ENCODE peak calls at places on chromosomes 3 and 15, in seven cellular contexts. J is IMR-90, E is body of pancreas, A is psoas muscle, U is Panc1, K is heart left ventricle, Q is uterus. V is an unnamed sample.
A peak's percentile ranks its signal among the peaks of the same experiment; 100 is the strongest.

GRCh38 chr15:29103825-29104565 is 165.6 kb downstream of the NSMCE3 start:
- DNase-seq in E (peak; percentile 57), K (peak; percentile 64), A (peak; percentile 76), U (no peak), J (peak; percentile 68), Q (peak; percentile 56), V (no peak)

GRCh38 chr15:71232411-71232810 is 117.1 kb downstream of the THSD4 start:
- DNase-seq in K (no peak), E (no peak), U (no peak), Q (no peak), J (peak; percentile 12), A (no peak), V (no peak)

GRCh38 chr3:156725706-156726105 is 51.3 kb downstream of the TIPARP start:
- DNase-seq in J (no peak), Q (no peak), K (no peak), E (no peak), A (no peak), U (no peak), V (no peak)

GRCh38 chr3:39254806-39255449 is 24.9 kb downstream of the CX3CR1 start:
- DNase-seq in A (no peak), K (no peak), Q (no peak), E (no peak), U (no peak), J (peak; percentile 43), V (no peak)

GRCh38 chr3:196969660-196970546 is 1.3 kb upstream of the PIGZ start:
- DNase-seq in J (peak; percentile 35), A (peak; percentile 85), Q (peak; percentile 61), U (no peak), E (peak; percentile 57), K (peak; percentile 59), V (no peak)

GRCh38 chr3:105523496-105523895 is 156.8 kb downstream of the ALCAM start:
- DNase-seq in A (no peak), Q (no peak), E (no peak), J (peak; percentile 71), U (no peak), K (no peak), V (no peak)

GRCh38 chr3:196903740-196904139 is 36.0 kb downstream of the SENP5 start:
- DNase-seq in J (no peak), U (no peak), Q (no peak), E (no peak), A (no peak), K (no peak), V (no peak)

GRCh38 chr15:42092666-42093445 is 1.5 kb downstream of the PLA2G4D start:
- DNase-seq in U (no peak), A (peak; percentile 79), Q (no peak), E (peak; percentile 15), J (no peak), K (no peak), V (no peak)

GRCh38 chr15:89016549-89017041 is 71.7 kb upstream of the ABHD2 start:
- DNase-seq in Q (no peak), E (no peak), A (no peak), U (no peak), J (peak; percentile 40), K (no peak), V (peak; percentile 78)

GRCh38 chr3:138914870-138915502 is 32.0 kb downstream of the FOXL2 start:
- DNase-seq in K (no peak), Q (no peak), A (no peak), E (no peak), J (peak; percentile 62), U (peak; percentile 51), V (no peak)

GRCh38 chr3:33218446-33219174 is at the start of gene SUSD5:
- DNase-seq in A (peak; percentile 53), K (peak; percentile 15), J (peak; percentile 51), U (no peak), E (no peak), Q (no peak), V (peak; percentile 78)

GRCh38 chr15:88247914-88248313 is 8.6 kb downstream of the NTRK3 start:
- DNase-seq in K (no peak), U (no peak), Q (no peak), E (no peak), A (no peak), J (no peak), V (peak; percentile 89)

GRCh38 chr3:190173426-190173825 is 52.7 kb upstream of the P3H2 start:
- DNase-seq in J (no peak), U (no peak), K (no peak), A (no peak), E (no peak), Q (no peak), V (no peak)

GRCh38 chr15:50241684-50242450 is 23.7 kb downstream of the HDC start:
- DNase-seq in E (no peak), A (no peak), J (peak; percentile 70), K (no peak), Q (no peak), U (no peak), V (no peak)

GRCh38 chr3:131402391-131403039 is 20.9 kb downstream of the NUDT16 start:
- DNase-seq in J (peak; percentile 48), E (no peak), A (no peak), U (no peak), K (no peak), Q (no peak), V (no peak)

GRCh38 chr15:89444855-89445254 is 51.5 kb downstream of the RHCG start:
- DNase-seq in Q (no peak), U (no peak), A (no peak), J (no peak), E (no peak), K (no peak), V (no peak)

DNA sequence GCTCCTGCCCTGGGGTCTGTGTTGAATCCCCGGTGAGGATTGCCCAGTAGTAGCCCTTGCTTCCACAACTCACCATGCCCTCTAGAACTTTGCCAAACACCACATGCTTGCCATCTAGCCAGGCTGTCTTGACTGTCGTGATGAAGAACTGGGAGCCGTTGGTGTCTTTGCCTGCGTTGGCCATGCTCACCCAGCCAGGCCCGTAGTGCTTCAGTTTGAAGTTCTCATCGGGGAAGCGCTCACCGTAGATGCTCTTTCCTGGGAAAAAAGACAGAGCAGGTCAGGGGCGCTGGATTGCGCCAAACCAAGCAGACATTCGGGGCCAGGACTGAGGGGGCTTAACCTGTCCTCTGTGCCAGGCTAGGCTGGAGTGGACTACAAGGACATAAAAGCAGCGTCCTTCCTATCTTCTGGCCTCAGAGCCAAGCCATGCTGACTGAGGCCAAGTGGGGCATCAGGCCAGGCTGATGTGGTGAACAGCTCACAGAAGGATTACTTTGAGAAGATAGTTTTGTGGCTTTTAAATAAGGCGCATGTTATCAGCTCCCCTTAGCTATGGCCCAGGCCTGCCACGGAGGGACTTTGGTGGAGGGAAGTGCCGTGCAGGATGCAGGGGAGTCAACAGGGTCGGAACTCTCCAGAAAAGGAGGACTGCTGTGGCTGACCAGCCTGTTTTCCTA is 5.3 kb downstream of the SNX22 start:
- DNase-seq in J (no peak), A (no peak), E (no peak), K (no peak), U (no peak), Q (no peak), V (peak; percentile 53)
- H3K4me1 ChIP-seq in J (peaks cover 6% of the 10 kb centered on the region), A (peaks cover 38% of the 10 kb centered on the region), E (peaks cover 64% of the 10 kb centered on the region), K (peaks cover 54% of the 10 kb centered on the region), U (peaks cover 9% of the 10 kb centered on the region), Q (peaks cover 27% of the 10 kb centered on the region), V (peaks cover 41% of the 10 kb centered on the region)

GRCh38 chr3:48151058-48151806 is 37.0 kb downstream of the CDC25A start:
- DNase-seq in E (peak; percentile 85), A (peak; percentile 88), K (peak; percentile 80), U (peak; percentile 50), Q (peak; percentile 69), J (peak; percentile 87), V (peak; percentile 84)
- TF ChIP-seq CTCF in E (peak; percentile 94), A (peak; percentile 87), K (peak; percentile 89), U (peak; percentile 86), Q (peak; percentile 84), J (peak; percentile 91), V (peak; percentile 79)

DNA sequence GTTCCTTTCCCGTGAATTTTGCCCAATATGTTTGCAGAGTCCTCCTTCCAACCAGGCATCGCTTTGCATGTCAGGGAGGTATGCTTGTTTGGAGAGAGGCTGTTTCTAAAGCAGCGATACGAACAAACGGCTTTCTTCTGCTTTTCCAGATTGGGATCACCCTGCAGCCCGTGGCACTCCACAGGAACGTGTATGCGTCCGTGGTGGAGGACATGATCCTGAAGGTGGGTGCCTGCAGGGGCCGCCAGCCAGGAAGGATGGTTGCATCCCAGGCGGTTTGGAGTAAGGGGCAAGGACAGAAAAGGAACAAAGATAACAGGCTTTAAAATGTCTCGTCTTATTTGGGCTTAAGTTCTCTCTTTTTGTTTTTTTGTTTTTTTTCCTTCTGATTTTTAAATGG is 17.5 kb downstream of the MAP6D1 start:
- DNase-seq in Q (no peak), E (no peak), J (no peak), K (no peak), U (no peak), A (no peak), V (no peak)
- H3K36me3 ChIP-seq in Q (no peaks in the 10 kb centered on the region), E (peaks cover 13% of the 10 kb centered on the region), J (peaks cover 71% of the 10 kb centered on the region), K (peaks cover 20% of the 10 kb centered on the region), U (peaks cover 18% of the 10 kb centered on the region), A (peaks cover 87% of the 10 kb centered on the region), V (peaks cover 52% of the 10 kb centered on the region)

GRCh38 chr15:22902981-22903380 is 64.5 kb downstream of the NIPA2 start:
- DNase-seq in E (no peak), J (no peak), U (no peak), Q (no peak), A (no peak), K (no peak), V (no peak)
- H3K4me1 ChIP-seq in E (peaks cover 19% of the 10 kb centered on the region), J (no peaks in the 10 kb centered on the region), U (no peaks in the 10 kb centered on the region), Q (no peaks in the 10 kb centered on the region), A (no peaks in the 10 kb centered on the region), K (no peaks in the 10 kb centered on the region), V (no peaks in the 10 kb centered on the region)

DNA sequence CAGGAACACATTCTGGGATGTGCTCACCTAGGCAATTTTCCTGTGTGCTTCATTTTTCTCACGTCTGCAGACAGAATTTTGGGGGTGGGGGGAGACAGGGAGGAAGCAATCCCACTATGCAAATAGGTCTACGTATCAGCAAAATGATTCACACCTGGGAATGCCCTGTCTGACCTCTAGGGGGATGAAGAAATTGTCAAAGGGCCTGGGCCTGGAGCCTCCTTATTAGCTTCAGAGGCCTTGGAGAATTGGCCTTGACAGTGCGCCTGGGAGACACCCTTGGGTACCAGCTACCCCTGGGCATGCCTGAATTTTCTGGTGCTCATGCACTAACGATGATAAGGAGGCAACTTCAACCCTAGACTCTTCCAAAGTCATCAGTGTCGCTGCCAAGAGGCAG is 207.5 kb downstream of the CADPS start:
- DNase-seq in Q (no peak), A (no peak), U (no peak), J (no peak), E (no peak), K (no peak), V (no peak)
- TF ChIP-seq CTCF in Q (no peak), A (no peak), U (no peak), J (no peak), E (no peak), K (no peak), V (no peak)

GRCh38 chr15:82043726-82044372 is 2.0 kb downstream of the MEX3B start:
- DNase-seq in Q (no peak), A (peak; percentile 50), J (no peak), K (no peak), U (no peak), E (no peak), V (no peak)

GRCh38 chr15:82045179-82045891 is 483 bp downstream of the MEX3B start:
- DNase-seq in K (peak; percentile 37), A (peak; percentile 67), E (peak; percentile 24), U (no peak), J (peak; percentile 54), Q (no peak), V (peak; percentile 68)

GRCh38 chr15:82045892-82046667 is at the start of gene MEX3B:
- DNase-seq in J (peak; percentile 99), U (peak; percentile 56), K (peak; percentile 98), E (peak; percentile 84), A (peak; percentile 98), Q (peak; percentile 92), V (peak; percentile 97)

GRCh38 chr15:82043130-82043673 is 2.6 kb downstream of the MEX3B start:
- DNase-seq in K (no peak), J (no peak), U (no peak), A (no peak), E (no peak), Q (peak; percentile 15), V (no peak)

GRCh38 chr15:82044373-82045178 is 1.2 kb downstream of the MEX3B start:
- DNase-seq in Q (peak; percentile 36), U (no peak), E (no peak), J (peak; percentile 81), K (peak; percentile 41), A (peak; percentile 57), V (peak; percentile 55)
- H3K36me3 ChIP-seq in Q (no peaks in the 10 kb centered on the region), U (no peaks in the 10 kb centered on the region), E (no peaks in the 10 kb centered on the region), J (peaks cover 14% of the 10 kb centered on the region), K (no peaks in the 10 kb centered on the region), A (peaks cover 13% of the 10 kb centered on the region), V (no peaks in the 10 kb centered on the region)

V was measured in tibial artery.